ENCODE peak calls at places on chromosomes 16 and 17, in seven cellular contexts. W, Y, Z, C, R, O and H are unnamed samples.

GRCh38 chr17:47692895-47693666 is 880 bp upstream of the TBKBP1 start:
- DNase-seq in W (peak), R (peak), O (peak), C (no peak), Z (no peak), Y (peak), H (no peak)

GRCh38 chr16:89017956-89018604 is 41.1 kb upstream of the CBFA2T3 start:
- DNase-seq in C (no peak), W (no peak), Y (peak), Z (no peak), O (no peak), R (no peak), H (no peak)

GRCh38 chr17:42924891-42925290 is 24.3 kb downstream of the G6PC1 start:
- DNase-seq in W (peak), Z (no peak), Y (no peak), R (no peak), O (no peak), C (no peak), H (no peak)

GRCh38 chr16:84550096-84550495 is 45.6 kb upstream of the MEAK7 start:
- DNase-seq in Y (no peak), Z (no peak), R (no peak), C (no peak), O (no peak), W (no peak), H (no peak)

GRCh38 chr17:38910325-38910724 is 15.1 kb upstream of the LASP1NB start:
- DNase-seq in R (no peak), O (no peak), C (no peak), Z (no peak), Y (peak), W (no peak), H (no peak)

GRCh38 chr16:30996324-30996999 is 11.5 kb downstream of the HSD3B7 start:
- DNase-seq in W (no peak), C (peak), O (peak), Z (no peak), Y (no peak), R (no peak), H (no peak)

GRCh38 chr17:49748791-49749190 is 15.1 kb downstream of the FAM117A start:
- DNase-seq in O (no peak), R (peak), Y (no peak), C (no peak), Z (no peak), W (no peak), H (no peak)

GRCh38 chr17:68033636-68034451 is 1.7 kb upstream of the KPNA2 start:
- DNase-seq in C (peak), W (peak), Y (no peak), Z (peak), O (no peak), R (no peak), H (peak)

GRCh38 chr17:6088141-6088540 is 18.0 kb downstream of the WSCD1 start:
- DNase-seq in R (no peak), Z (no peak), Y (peak), W (no peak), C (no peak), O (no peak), H (no peak)

GRCh38 chr17:82859431-82860403 is 19.9 kb upstream of the ZNF750 start:
- DNase-seq in Y (peak), Z (peak), C (peak), W (peak), R (no peak), O (no peak), H (peak)

GRCh38 chr17:64992325-64992802 is 64.2 kb downstream of the GNA13 start:
- DNase-seq in Y (peak), R (no peak), O (no peak), Z (no peak), C (peak), W (peak), H (peak)

GRCh38 chr17:63358956-63359355 is 87.2 kb downstream of the CYB561 start:
- DNase-seq in R (no peak), Y (no peak), W (no peak), Z (no peak), O (no peak), C (no peak), H (no peak)

GRCh38 chr17:12896386-12896785 is 107.1 kb downstream of the ARHGAP44 start:
- DNase-seq in O (no peak), W (peak), C (no peak), R (no peak), Z (no peak), Y (no peak), H (no peak)

GRCh38 chr16:1920727-1921155 is 2.5 kb upstream of the HS3ST6 start:
- DNase-seq in W (peak), Z (peak), C (peak), O (no peak), R (peak), Y (no peak), H (no peak)

GRCh38 chr17:16881239-16881924 is 90.5 kb downstream of the TNFRSF13B start:
- DNase-seq in Z (no peak), Y (no peak), R (no peak), O (no peak), C (no peak), W (no peak), H (no peak)

GRCh38 chr17:77496831-77497577 is 356.2 kb downstream of the SEC14L1 start:
- DNase-seq in Y (peak), O (no peak), W (no peak), R (no peak), Z (no peak), C (no peak), H (no peak)

GRCh38 chr17:82378741-82379021 is 7.1 kb downstream of the UTS2R start:
- DNase-seq in O (no peak), W (no peak), C (no peak), Y (peak), Z (no peak), R (no peak), H (no peak)

GRCh38 chr17:32835291-32835761 is 41.6 kb downstream of the MYO1D start:
- DNase-seq in R (peak), O (no peak), W (no peak), Y (no peak), Z (no peak), C (no peak), H (no peak)

GRCh38 chr16:69848635-69849545 is 86.8 kb downstream of the WWP2 start:
- DNase-seq in Y (peak), C (peak), O (peak), Z (no peak), W (no peak), R (no peak), H (no peak)

GRCh38 chr16:21197115-21197514 is 14.3 kb downstream of the ZP2 start:
- DNase-seq in C (no peak), R (no peak), Y (no peak), W (no peak), Z (no peak), O (no peak), H (no peak)

GRCh38 chr17:30586818-30587595 is 109.8 kb downstream of the GOSR1 start:
- DNase-seq in O (no peak), W (no peak), R (no peak), Z (no peak), C (no peak), Y (no peak), H (no peak)

GRCh38 chr17:71180801-71181385 is 939.9 kb upstream of the SOX9 start:
- DNase-seq in Y (no peak), R (no peak), W (no peak), C (peak), Z (no peak), O (peak), H (no peak)

GRCh38 chr16:87895641-87896141 is 26.4 kb upstream of the SLC7A5 start:
- DNase-seq in Z (no peak), R (no peak), W (no peak), O (no peak), Y (no peak), C (no peak), H (no peak)
- H3K9ac ChIP-seq in Z (no peak), R (no peak), W (no peak), O (no peak), Y (no peak), C (no peak), H (no peak)

DNA sequence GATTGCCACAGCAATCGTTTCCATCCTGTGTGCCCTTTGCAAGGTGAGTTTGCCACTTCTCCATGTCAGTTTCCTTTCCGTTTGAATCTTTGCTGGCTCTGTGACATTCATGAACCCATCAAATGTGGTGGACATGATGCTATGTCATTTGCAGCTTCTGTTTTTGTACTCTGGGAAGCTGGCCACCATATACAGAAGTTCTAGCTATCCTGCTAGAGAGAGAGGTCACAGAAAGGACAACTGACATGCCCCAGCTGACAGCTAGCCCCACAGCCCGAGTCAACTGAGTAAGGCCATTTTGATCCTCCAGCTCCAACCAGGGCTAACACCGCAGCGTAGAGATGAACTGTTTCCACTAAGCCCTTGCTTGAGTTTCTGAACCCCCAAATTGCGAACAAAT is 33.9 kb downstream of the CCDC42 start:
- DNase-seq in C (no peak), R (no peak), Z (no peak), Y (no peak), W (no peak), O (no peak), H (no peak)
- H3K9ac ChIP-seq in C (no peak), R (no peak), Z (no peak), Y (no peak), W (no peak), O (no peak), H (no peak)

DNA sequence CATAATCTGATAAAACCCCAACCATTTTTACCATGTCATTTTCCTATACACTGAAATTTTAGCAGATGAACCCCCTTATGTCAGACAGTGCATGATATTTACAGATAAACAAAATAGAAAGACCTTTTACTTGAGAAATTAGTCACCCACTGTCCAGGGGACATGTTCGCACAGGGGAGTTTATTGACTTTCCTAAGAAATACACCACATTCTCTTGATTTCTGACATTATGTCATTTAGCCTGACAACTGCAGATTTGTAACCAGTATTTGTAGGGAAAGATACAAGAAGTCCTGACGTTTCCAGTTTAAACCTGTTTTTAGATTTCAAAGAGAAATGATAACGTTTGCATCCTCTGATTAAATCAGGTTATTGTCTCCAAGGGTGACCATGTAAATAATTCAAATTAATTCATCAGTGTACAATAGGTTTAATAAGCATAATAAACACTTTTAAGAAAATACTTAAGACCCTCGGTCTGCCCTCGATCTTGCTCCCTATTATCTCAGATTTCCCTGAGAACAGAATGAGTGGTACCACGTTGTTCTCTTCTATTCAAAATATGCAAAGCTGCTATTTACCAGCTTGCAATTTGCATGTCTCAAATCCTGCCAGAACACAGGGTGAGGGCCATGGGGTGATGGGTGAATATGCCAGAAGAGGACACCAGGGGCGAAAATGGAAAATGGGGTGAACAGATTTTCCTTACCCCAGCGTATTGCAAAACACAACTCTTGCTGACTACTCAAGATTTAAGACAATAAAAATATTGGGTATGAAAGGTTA is 2.1 kb upstream of the LYRM9 start:
- DNase-seq in C (no peak), Z (no peak), O (no peak), Y (no peak), R (no peak), W (no peak), H (no peak)
- H3K9ac ChIP-seq in C (no peak), Z (no peak), O (no peak), Y (no peak), R (no peak), W (no peak), H (no peak)

DNA sequence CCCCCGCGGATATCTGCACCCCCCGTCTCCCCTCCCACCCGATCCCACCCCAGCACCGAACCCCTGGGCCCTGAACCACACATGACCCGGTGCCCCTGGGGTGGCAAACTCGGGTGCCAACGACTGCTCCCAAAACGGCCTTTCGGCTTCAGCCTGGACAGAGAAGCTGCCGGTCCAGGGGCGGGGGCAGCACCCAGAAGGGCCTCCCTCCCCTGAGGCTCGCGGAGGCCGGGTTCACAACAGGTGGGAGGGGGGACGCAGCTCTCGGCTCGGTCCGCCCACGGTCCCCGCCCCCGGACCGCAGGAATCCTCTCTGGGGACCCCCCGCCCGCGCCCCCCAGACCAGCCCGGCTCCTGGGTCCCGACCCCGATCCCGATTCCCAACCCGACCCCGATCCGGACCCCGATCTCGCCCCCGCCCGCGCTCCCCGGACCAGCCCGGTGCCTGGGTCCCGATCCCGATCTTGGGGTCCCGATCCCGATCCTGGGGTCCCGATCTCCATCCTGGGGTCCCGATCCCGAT is 608 bp downstream of the ABR start:
- DNase-seq in O (no peak), R (no peak), Z (peak), C (no peak), W (no peak), Y (no peak), H (no peak)
- H3K9ac ChIP-seq in O (no peak), R (no peak), Z (peak), C (peak), W (peak), Y (no peak), H (peak)

DNA sequence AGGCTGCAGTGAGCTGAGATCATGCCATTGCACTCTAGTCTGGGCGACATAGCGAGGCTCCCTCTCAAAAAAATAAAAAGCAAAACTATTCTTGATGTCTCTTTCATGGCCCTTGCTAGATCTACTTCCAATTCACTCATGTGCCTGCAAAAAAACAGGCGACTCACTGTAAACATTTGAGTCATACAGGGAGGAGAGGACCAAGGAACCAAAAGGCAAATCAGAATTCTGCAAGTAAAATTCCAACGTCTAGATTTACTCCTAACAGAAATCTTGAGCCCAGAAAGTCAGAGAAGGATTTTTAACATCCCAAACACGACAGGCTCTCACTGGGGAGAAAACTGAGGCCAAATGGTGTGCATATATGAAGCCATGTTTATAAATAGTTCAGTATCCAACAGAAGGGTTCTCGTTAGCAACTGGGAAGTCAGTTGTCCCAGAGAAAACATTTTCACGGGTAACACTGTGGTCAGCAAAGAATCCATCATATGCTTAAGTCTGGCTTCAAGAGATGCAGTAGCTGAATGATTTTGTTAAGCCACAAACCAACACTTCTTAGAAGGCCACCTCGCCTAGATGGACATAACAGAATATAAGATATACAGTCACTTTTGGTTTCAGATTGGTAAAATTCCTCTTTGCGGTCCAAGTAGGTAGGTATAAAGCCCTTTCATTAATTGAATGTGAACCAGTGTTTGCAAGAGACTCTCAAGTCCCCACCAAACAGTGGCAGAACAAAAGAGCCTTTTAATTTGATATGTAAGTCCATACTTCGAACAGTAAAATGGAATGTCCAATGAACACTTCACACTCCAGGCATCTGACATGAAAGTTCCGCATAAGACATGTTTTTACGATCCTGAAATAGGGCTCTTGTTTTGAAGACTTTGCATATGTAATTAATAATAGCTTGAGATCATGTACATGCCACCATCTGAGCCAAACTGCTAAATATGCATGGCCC is 39.9 kb downstream of the LITAF start:
- DNase-seq in W (no peak), Y (no peak), C (peak), Z (no peak), O (no peak), R (no peak), H (no peak)
- H3K9ac ChIP-seq in W (no peak), Y (no peak), C (no peak), Z (no peak), O (no peak), R (no peak), H (no peak)

DNA sequence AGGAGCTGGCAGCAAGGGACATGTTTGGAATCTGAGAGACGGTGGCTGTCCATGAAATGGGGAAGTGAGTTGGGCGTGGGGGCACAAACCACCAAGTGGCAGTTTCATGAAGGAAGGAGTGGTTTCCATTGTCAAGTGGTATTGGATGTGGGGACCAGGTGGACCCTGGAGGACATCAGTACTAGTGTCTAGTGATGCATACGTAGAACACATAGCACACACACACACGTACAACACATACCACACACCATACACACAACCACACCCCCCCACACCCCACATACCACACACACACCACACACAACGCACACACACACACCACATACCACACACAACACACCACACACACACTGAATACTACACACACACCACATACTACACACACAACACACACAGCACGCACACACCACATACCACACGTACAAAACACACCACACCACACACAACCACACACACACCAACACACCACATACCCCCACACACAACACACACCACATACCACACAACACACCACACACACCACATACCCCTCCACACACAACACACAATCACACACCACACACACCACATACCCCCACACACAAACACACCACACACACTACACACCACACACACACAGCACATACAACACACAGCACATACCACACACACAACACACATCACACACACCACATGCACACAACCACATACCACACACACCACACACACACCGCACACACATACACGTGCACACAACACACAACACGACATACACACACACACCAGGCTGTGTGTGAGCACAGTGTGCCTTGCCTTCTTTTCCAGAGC is 41.1 kb upstream of the GSE1 start:
- DNase-seq in O (no peak), Z (no peak), C (no peak), Y (no peak), R (peak), W (no peak), H (no peak)
- H3K9ac ChIP-seq in O (peak), Z (no peak), C (no peak), Y (no peak), R (peak), W (no peak), H (no peak)

DNA sequence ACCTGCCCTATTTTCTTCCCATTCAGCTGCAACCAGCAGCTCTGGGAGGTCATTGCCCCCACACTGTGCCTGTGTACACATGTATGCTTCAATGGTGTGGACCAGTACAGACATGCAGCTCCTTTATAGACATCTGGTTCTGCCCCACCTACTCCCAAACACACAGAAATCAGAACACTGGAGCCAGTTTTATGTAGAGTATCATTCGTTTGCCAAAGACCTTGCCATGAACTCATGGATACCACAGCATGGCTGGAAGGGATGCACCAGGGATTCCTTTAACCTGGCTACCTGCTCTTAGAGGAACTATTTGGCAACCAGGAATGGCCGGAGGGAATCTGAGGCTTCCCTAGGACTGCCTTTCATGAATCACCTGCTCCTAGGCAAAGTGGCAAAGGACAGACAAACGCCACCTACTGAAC is 60.4 kb downstream of the ZFHX3 start:
- DNase-seq in Y (no peak), O (no peak), W (no peak), R (no peak), C (peak), Z (no peak), H (no peak)
- H3K9ac ChIP-seq in Y (no peak), O (no peak), W (no peak), R (no peak), C (no peak), Z (no peak), H (no peak)